ENCODE peak calls at places on chromosomes 3 and 15, in five cellular contexts. S is foreskin fibroblast; P is HCEC 1CT; M is psoas muscle; C is activated CD8-positive, alpha-beta memory T cell treated with anti-CD3 and anti-CD28 coated beads for 24 hours. W is an unnamed sample.

GRCh38 chr15:56369234-56369633 is 4.0 kb downstream of the TEX9 start:
- DNase-seq in S (no peak), P (no peak), M (no peak), C (no peak), W (no peak)

GRCh38 chr15:55407631-55407948 is 569 bp downstream of the CCPG1 start:
- DNase-seq in S (peak), P (peak), M (no peak), C (no peak), W (no peak)

GRCh38 chr15:45114076-45114750 is at the start of the genes DUOX2 and DUOXA2:
- DNase-seq in S (no peak), P (no peak), M (no peak), C (no peak), W (no peak)

GRCh38 chr3:127525373-127525772 is 65.2 kb downstream of the TPRA1 start:
- DNase-seq in S (no peak), P (peak), M (no peak), C (no peak), W (peak)

GRCh38 chr3:78937486-78937885 is 830.3 kb downstream of the ROBO1 start:
- DNase-seq in S (no peak), P (no peak), M (no peak), C (no peak), W (peak)

GRCh38 chr3:19947549-19948071 is 713 bp downstream of the RAB5A start:
- DNase-seq in S (peak), P (peak), M (peak), C (peak), W (no peak)

GRCh38 chr3:29901097-29901496 is 620.2 kb downstream of the RBMS3 start:
- DNase-seq in S (no peak), P (no peak), M (no peak), C (no peak), W (no peak)

GRCh38 chr3:127985216-127985615 is 67.0 kb upstream of the SEC61A1 start:
- DNase-seq in S (no peak), P (no peak), M (no peak), C (no peak), W (no peak)

GRCh38 chr15:94327356-94327936 is 96.1 kb downstream of the MCTP2 start:
- DNase-seq in S (peak), P (peak), M (no peak), C (no peak), W (peak)

W was measured in DMS153.